ENCODE peak calls at places on chromosomes 3 and 15, in seven cellular contexts. Z is HAP-1, T is iPS DF 6.9, I is upper lobe of right lung, D is OCI-LY7, B is stomach, C is right atrium auricular region. P is an unnamed sample. For H3K4me1, the result is how much of the 10 kb centered on the place peaks cover.

GRCh38 chr15:29677871-29678431 is 144.3 kb downstream of the TJP1 start:
- DNase-seq in Z (no peak), T (no peak), I (no peak), D (no peak), B (peak), C (no peak), P (no peak)

GRCh38 chr3:126147147-126147931 is 33.0 kb downstream of the ALDH1L1 start:
- DNase-seq in Z (no peak), T (no peak), I (peak), D (no peak), B (no peak), C (no peak), P (no peak)

GRCh38 chr3:195876297-195877031 is 31.9 kb downstream of the TNK2 start:
- DNase-seq in Z (no peak), T (no peak), I (peak), D (no peak), B (peak), C (no peak), P (peak)

GRCh38 chr3:143529018-143529478 is 319.2 kb downstream of the SLC9A9 start:
- DNase-seq in Z (no peak), T (no peak), I (no peak), D (no peak), B (no peak), C (no peak), P (no peak)

GRCh38 chr3:23159929-23160328 is 43.2 kb upstream of the UBE2E2 start:
- DNase-seq in Z (no peak), T (no peak), I (no peak), D (no peak), B (no peak), C (no peak), P (no peak)

GRCh38 chr3:127853681-127854080 is 31.4 kb upstream of the MGLL start:
- DNase-seq in Z (no peak), T (no peak), I (no peak), D (peak), B (no peak), C (no peak), P (no peak)

GRCh38 chr3:178603735-178604134 is 67.5 kb downstream of the KCNMB2 start:
- DNase-seq in Z (no peak), T (no peak), I (no peak), D (no peak), B (no peak), C (no peak), P (no peak)

GRCh38 chr3:127811717-127812116 is 10.6 kb downstream of the MGLL start:
- DNase-seq in Z (no peak), T (no peak), I (no peak), D (no peak), B (no peak), C (no peak), P (no peak)

GRCh38 chr3:44000586-44000985 is 241.1 kb upstream of the TOPAZ1 start:
- DNase-seq in Z (no peak), T (no peak), I (no peak), D (peak), B (no peak), C (no peak), P (no peak)

GRCh38 chr3:185534511-185534910 is 17.9 kb downstream of the LIPH start:
- DNase-seq in Z (no peak), T (no peak), I (no peak), D (no peak), B (no peak), C (no peak), P (no peak)

GRCh38 chr15:71083349-71083748 is 31.9 kb upstream of the THSD4 start:
- DNase-seq in Z (no peak), T (no peak), I (no peak), D (no peak), B (no peak), C (no peak), P (no peak)

GRCh38 chr3:114033721-114034120 is 22.6 kb downstream of the CCDC191 start:
- DNase-seq in Z (no peak), T (no peak), I (no peak), D (no peak), B (no peak), C (no peak), P (no peak)

GRCh38 chr3:25855281-25855680 is 65.4 kb downstream of the OXSM start:
- DNase-seq in Z (no peak), T (no peak), I (no peak), D (no peak), B (no peak), C (no peak), P (no peak)

GRCh38 chr3:61522064-61522463 is 39.3 kb upstream of the PTPRG start:
- DNase-seq in Z (no peak), T (no peak), I (no peak), D (no peak), B (no peak), C (no peak), P (no peak)

GRCh38 chr15:39188930-39189329 is 391.9 kb upstream of the THBS1 start:
- DNase-seq in Z (no peak), T (no peak), I (no peak), D (no peak), B (no peak), C (no peak), P (no peak)

GRCh38 chr3:72105306-72105705 is 320.4 kb upstream of the PROK2 start:
- DNase-seq in Z (no peak), T (no peak), I (no peak), D (no peak), B (no peak), C (no peak), P (no peak)

GRCh38 chr15:97993310-97993738 is 32.8 kb downstream of the ARRDC4 start:
- DNase-seq in Z (no peak), T (no peak), I (no peak), D (no peak), B (no peak), C (no peak), P (no peak)

GRCh38 chr3:180324791-180325190 is 277.2 kb upstream of the TTC14 start:
- DNase-seq in Z (no peak), T (no peak), I (no peak), D (no peak), B (no peak), C (no peak), P (no peak)

GRCh38 chr15:58980351-58980939 is 7.0 kb upstream of the RNF111 start:
- DNase-seq in Z (no peak), T (no peak), I (no peak), D (peak), B (no peak), C (no peak), P (no peak)

GRCh38 chr15:67174864-67175573 is 79.4 kb downstream of the AAGAB start:
- DNase-seq in Z (no peak), T (no peak), I (no peak), D (peak), B (peak), C (no peak), P (peak)

GRCh38 chr3:42094128-42094527 is 3.0 kb downstream of the TRAK1 start:
- DNase-seq in Z (no peak), T (no peak), I (no peak), D (no peak), B (no peak), C (peak), P (no peak)

GRCh38 chr3:11434017-11434526 is 161.9 kb downstream of the ATG7 start:
- DNase-seq in Z (no peak), T (no peak), I (no peak), D (no peak), B (no peak), C (peak), P (no peak)

GRCh38 chr15:72671531-72671930 is 14.5 kb downstream of the HIGD2B start:
- DNase-seq in Z (peak), T (no peak), I (no peak), D (no peak), B (no peak), C (no peak), P (no peak)

DNA sequence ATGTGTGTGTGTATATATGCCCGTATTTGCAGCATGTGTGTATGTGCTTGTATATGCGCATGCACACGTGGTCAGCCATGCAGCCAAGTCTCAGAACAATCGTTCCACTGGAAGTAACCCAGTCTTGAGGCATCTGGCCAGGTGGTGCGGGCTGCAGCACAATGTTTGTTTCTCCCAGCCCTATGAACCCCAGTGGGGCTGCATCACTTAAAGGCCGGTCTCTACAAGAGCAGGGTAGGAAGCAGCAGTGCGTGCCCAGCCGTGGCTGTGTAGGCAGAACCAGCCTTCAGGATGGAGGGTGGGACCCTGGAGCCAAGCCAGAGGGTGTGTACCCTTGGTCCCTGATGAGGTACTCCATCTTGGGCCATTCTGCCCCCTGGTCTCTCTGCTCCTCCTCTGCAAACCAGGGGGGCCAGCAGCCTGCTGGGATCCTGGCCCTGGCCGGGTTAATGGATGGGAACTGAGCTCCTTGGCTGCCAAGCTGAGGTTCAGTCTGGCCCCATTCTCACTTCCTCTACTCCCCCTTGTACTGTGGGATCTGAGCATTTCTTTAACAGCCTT is 11.8 kb downstream of the KLF13 start:
- DNase-seq in Z (no peak), T (no peak), I (peak), D (peak), B (peak), C (no peak), P (no peak)
- H3K4me1 ChIP-seq in Z (under half), T (under half), I (half or more), D (half or more), B (half or more), C (under half), P (half or more)

DNA sequence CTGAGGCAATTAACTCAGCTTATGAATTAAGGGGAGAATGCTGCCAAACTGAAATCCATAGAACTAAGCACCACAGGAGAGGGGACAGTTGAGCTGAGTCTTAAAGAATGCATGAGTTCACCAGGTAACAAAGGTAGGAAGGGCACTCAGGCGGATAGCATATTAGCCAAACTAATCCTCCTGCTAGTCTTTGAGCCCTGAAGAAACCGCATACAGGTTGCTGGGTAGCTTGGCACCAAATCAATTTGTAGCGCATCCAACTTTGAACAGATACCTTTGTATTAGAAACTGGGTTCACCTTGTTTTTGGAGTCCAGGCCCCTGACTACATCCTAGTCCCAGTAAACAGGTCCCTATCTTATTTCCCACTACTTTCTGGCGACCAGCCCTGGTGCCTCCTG is 93.7 kb downstream of the FRMD4B start:
- DNase-seq in Z (no peak), T (no peak), I (no peak), D (no peak), B (no peak), C (no peak), P (no peak)
- H3K4me1 ChIP-seq in Z (under half), T (under half), I (under half), D (under half), B (under half), C (under half), P (under half)

DNA sequence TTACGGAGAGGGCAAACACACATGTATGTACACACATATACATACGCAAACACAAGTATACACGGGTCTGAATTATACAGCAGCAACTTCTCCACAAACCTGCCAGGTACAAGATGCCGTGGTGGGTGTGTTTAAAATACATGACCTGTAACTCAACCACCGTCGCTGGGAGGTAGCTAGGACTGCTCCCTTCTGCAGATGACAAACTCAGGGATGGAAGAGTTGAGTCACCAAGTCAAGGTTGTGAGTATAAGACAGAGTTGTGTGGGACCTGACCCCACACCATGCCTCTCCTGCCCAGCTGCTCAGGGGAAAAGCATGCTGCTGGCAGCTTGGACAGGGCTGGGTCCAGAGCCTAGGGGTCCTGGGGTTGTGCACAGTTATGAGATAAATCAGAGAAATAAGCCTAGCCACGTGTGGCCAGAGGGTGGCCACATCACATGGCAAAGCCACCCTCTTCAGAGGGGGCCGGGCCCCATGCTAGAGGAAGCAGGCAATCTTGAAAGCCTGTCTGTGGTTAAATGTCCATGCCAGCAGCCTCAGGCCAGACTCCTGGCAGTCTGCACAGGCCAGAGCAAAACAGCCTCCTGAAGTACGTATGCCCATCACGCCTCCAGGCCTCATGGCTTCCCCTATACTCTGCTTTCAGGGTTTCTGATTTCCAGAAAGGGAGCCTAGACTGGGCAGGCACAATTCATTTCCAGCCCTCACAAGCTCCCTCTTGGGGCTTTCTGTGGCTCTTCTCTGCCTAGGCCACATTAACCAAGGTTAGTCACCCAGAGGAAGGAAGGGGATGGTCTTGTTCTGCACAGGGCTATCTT is 107.7 kb upstream of the RPL32 start:
- DNase-seq in Z (no peak), T (no peak), I (peak), D (peak), B (no peak), C (no peak), P (no peak)
- H3K4me1 ChIP-seq in Z (under half), T (under half), I (under half), D (under half), B (half or more), C (under half), P (under half)

GRCh38 chr15:62622775-62623174 is 419.8 kb upstream of the TPM1 start:
- DNase-seq in Z (no peak), T (no peak), I (no peak), D (no peak), B (no peak), C (no peak), P (no peak)
- H3K4me1 ChIP-seq in Z (under half), T (under half), I (under half), D (under half), B (under half), C (under half), P (under half)

P was measured in effector memory CD4-positive, alpha-beta T cell.